ENCODE peak calls at places on chromosome 14, in five cellular contexts. J is GM23338, E is endothelial cell of umbilical vein, F is transverse colon, X is H1. C is an unnamed sample.

GRCh38 chr14:103550451-103551337 is 11.8 kb downstream of the BAG5 start:
- DNase-seq in F (no peak), J (no peak), X (no peak), E (no peak), C (no peak)

GRCh38 chr14:61625171-61625570 is 70.1 kb upstream of the HIF1A start:
- DNase-seq in X (no peak), F (no peak), J (no peak), E (no peak), C (no peak)

GRCh38 chr14:65840118-65840751 is 427.7 kb downstream of the FUT8 start:
- DNase-seq in J (no peak), X (no peak), F (no peak), E (no peak), C (no peak)

GRCh38 chr14:73612339-73613045 is at the start of gene ACOT6:
- DNase-seq in F (peak), E (peak), J (peak), X (peak), C (no peak)

GRCh38 chr14:95601650-95602049 is 66.8 kb downstream of the GLRX5 start:
- DNase-seq in X (no peak), J (no peak), E (no peak), F (no peak), C (no peak)

GRCh38 chr14:68507544-68508081 is 285.3 kb downstream of the ZFP36L1 start:
- DNase-seq in E (no peak), J (no peak), F (no peak), X (no peak), C (no peak)

GRCh38 chr14:73116079-73116665 is 20.1 kb upstream of the PSEN1 start:
- DNase-seq in F (no peak), J (no peak), X (no peak), E (no peak), C (no peak)

GRCh38 chr14:103527408-103528157 is 1.4 kb upstream of the TRMT61A start:
- DNase-seq in X (no peak), F (peak), J (no peak), E (no peak), C (no peak)

GRCh38 chr14:104891664-104892500 is 26.8 kb downstream of the CEP170B start:
- DNase-seq in E (no peak), J (no peak), X (no peak), F (no peak), C (no peak)

GRCh38 chr14:91264151-91265150 is 19.9 kb upstream of the GPR68 start:
- DNase-seq in J (peak), F (peak), E (no peak), X (peak), C (no peak)

GRCh38 chr14:36270191-36270590 is 50.2 kb downstream of the MBIP start:
- DNase-seq in X (no peak), E (no peak), F (no peak), J (no peak), C (no peak)

GRCh38 chr14:104739546-104740516 is 13.1 kb upstream of the SIVA1 start:
- DNase-seq in X (no peak), E (no peak), J (no peak), F (no peak), C (no peak)

GRCh38 chr14:48323655-48324054 is 648.2 kb upstream of the MDGA2 start:
- DNase-seq in E (no peak), X (no peak), J (no peak), F (no peak), C (no peak)

GRCh38 chr14:66288511-66288910 is 197.7 kb upstream of the CCDC196 start:
- DNase-seq in E (no peak), J (no peak), F (no peak), X (no peak), C (no peak)

GRCh38 chr14:69064596-69064995 is 85.5 kb upstream of the ACTN1 start:
- DNase-seq in E (no peak), F (no peak), X (no peak), J (no peak), C (no peak)

GRCh38 chr14:63717704-63718103 is 10.2 kb downstream of the SGPP1 start:
- DNase-seq in F (no peak), J (peak), E (peak), X (no peak), C (no peak)

GRCh38 chr14:60350366-60350720 is 101.3 kb downstream of the PPM1A start:
- DNase-seq in X (no peak), E (no peak), F (no peak), J (peak), C (no peak)

GRCh38 chr14:78848234-78848820 is 678.2 kb downstream of the NRXN3 start:
- DNase-seq in J (peak), F (peak), E (peak), X (peak), C (peak)

GRCh38 chr14:54594531-54594930 is 27.6 kb downstream of the SAMD4A start:
- DNase-seq in X (no peak), E (no peak), J (no peak), F (no peak), C (no peak)

GRCh38 chr14:74846168-74846567 is 29.8 kb downstream of the PROX2 start:
- DNase-seq in F (no peak), X (no peak), J (no peak), E (no peak), C (no peak)

DNA sequence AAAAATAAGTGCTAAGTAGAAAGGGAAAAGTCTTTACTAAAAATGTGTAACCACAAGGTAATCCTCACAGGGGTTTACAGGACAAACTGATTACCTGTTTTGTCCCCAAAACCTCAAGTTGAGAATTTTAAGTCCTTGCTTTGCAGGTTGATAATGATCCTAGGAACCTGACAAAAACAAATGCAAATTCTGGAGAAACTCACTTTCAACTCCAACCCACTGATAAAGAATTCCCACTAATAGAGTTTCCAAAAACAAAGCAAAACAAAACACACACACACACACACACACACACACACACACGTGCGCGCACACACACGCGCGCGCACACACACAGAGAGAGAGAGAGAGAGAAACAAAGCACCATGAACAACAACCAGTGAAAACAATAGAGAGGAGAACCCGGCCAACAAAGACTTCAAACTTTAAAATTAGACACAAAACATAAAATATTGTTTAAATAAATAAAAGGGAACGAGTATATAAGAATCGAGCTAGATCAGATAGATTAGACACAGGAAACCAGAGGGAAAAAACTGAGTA is 187.0 kb upstream of the FOXN3 start:
- DNase-seq in F (no peak), X (no peak), E (peak), J (no peak), C (no peak)
- TF ChIP-seq POLR2AphosphoS5 in F (no peak), X (no peak), E (no peak), J (no peak), C (no peak)

GRCh38 chr14:57066463-57066862 is 202.2 kb downstream of the EXOC5 start:
- DNase-seq in J (no peak), X (no peak), E (no peak), F (no peak), C (no peak)
- TF ChIP-seq POLR2AphosphoS5 in J (no peak), X (no peak), E (no peak), F (no peak), C (no peak)

GRCh38 chr14:101223147-101223546 is 319.6 kb upstream of the RTL1 start:
- DNase-seq in X (peak), F (no peak), E (no peak), J (peak), C (no peak)
- TF ChIP-seq POLR2AphosphoS5 in X (no peak), F (no peak), E (no peak), J (no peak), C (no peak)

GRCh38 chr14:67432088-67432564 is 20.2 kb upstream of the PLEK2 start:
- DNase-seq in J (no peak), E (no peak), X (no peak), F (no peak), C (no peak)
- TF ChIP-seq POLR2AphosphoS5 in J (no peak), E (no peak), X (no peak), F (no peak), C (no peak)

GRCh38 chr14:93035917-93036651 is 79.6 kb downstream of the ITPK1 start:
- DNase-seq in E (no peak), F (no peak), J (no peak), X (no peak), C (no peak)
- TF ChIP-seq POLR2AphosphoS5 in E (no peak), F (no peak), J (no peak), X (no peak), C (no peak)

DNA sequence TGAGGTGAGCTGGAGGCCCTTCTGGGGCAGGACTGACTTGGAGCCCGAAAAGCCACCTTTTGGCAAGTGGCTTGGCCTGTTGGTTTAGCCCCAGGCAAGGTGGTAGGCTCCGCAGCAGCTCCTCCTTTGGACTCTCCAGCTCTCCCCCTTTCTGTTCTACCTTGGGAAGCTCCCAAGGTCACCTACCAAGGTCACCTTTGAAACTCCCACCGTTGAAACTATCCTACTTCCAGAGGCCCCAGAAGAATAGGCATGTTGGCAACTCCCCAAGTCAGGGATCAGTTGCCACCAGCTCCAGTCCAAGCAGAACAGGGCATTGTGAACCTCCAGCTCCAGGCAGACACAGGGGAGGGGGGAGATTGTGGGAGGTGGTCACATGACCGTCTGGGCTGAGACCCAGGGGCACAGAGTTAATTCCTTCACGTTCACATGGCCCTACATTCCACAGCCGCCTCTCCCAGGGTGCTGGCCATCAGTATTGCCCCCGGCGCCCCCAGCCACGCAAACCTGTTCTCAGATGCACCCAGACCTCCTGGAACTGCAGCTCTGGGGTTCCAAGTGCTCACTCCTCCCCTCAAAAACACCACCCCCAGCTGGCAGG is 14.4 kb downstream of the IRF2BPL start:
- DNase-seq in F (no peak), E (peak), J (peak), X (no peak), C (no peak)
- TF ChIP-seq POLR2AphosphoS5 in F (no peak), E (no peak), J (no peak), X (no peak), C (no peak)

DNA sequence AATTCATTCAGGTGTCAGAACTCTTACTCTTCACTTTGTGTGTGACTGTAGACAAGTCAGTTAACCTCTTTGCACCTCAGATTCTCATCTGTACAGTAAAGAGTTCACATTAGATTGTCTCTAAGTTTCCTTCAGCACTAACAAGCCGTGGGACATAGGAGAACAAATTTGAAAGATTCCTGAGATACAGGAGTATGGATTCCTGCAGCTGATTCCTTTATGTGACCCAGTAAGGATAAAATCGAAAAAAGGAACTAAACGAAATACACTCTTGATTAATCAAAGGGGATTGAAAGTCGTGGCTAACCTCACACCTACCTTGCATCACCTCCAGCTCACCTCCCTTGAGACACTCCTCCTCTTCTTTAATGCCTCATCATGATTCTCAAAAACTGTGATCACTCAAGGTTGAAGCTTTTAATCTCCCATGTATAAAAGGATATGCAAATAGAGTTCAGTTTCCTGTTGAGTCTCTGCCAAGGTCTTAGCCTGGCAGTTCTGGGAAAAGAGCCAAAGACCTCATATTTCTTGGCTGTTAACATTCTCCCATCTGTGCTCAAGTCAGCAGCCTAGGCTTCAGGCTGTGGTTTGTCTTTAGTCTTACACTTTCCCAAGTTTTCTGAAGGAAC is 156.6 kb downstream of the DAD1 start:
- DNase-seq in J (peak), X (no peak), E (peak), F (peak), C (no peak)
- TF ChIP-seq POLR2AphosphoS5 in J (no peak), X (no peak), E (peak), F (no peak), C (no peak)

DNA sequence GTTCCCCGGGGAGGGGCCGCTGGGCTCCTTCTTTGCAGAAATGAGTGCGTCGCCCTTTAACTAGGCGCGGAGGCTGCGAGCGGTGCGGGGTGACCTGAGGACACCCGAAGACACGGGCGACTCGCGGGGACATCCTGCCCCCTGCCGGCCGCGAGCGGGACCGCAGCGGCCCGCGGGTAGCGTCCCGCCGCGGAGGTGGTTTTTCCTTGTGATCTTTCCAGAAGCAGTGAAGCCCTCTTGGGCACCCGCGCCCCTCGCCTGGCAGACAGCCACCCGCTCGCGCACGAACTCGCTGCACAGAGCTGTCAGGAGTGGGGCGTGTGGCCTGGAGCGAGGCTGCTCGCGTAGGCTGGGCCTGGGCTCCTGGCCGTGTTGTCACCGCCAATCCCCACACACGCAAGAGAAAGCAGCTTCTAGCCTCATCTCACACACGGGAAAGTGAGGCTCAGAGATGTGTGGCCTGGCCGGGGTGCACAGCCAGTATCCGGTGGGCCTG is 67.2 kb downstream of the DIO3 start:
- DNase-seq in E (peak), X (peak), J (peak), F (peak), C (peak)
- TF ChIP-seq POLR2AphosphoS5 in E (no peak), X (no peak), J (no peak), F (no peak), C (no peak)

DNA sequence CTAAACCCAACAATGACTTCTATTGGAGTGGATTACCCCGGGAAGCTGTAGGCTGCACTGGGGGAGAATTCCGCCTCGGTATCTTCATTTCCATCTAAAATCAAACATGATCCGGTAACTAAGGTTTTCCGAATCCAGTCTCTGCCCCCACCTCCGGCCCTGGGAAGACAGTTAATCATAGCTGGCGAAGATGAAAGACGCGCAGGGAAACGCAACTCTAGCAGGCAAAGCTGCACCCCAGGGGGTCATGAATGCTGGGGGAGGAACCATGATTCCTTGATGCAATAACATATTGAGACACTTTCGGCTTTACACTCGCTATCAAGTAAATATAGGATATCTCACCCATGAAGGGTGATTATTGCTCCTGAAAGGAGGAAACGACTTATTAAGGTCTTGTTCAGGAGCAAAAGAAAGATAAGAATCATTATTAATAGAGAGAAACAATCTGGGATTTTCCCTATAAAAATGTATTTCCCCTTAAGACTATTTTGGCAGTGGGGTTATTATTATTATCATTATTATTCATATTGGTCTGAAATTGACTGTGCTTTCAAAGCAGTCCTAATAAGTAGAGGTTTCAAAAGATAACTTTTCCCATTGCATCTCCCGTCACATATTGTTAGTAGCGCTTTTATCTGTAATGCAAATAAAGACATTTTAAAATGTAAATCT is 614.9 kb downstream of the VRK1 start:
- DNase-seq in E (no peak), X (peak), J (peak), F (no peak), C (no peak)
- TF ChIP-seq POLR2AphosphoS5 in E (no peak), X (no peak), J (no peak), F (no peak), C (no peak)

DNA sequence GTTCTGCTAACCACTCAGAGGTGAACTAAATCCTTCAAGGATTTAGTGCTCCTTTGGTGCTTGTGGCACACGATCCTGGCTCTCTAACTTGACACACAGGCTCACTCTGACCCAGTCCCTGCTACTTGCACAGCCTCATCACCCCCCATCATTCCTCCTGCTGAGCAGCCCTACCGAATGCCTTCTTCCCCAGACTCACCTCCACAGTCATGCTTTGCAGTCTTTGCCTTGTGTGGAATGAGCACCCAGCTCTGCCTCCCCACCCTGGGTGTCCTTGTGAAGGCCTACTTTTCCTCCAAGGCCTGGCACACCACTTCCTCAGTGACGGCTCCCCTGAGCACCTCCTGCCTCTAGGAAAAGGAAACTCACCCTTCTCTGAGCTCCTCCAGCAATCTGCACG is 7.9 kb upstream of the TINF2 start:
- DNase-seq in E (no peak), X (no peak), F (peak), J (no peak), C (no peak)
- TF ChIP-seq POLR2AphosphoS5 in E (no peak), X (no peak), F (no peak), J (no peak), C (no peak)